ENCODE peak calls at places on chromosome 13, in six cellular contexts. Y, O, T, B, Z and J are unnamed samples.

GRCh38 chr13:110536006-110536693 is 25.4 kb downstream of the RAB20 start:
- DNase-seq in O (no peak), Z (no peak), T (peak), Y (no peak), B (no peak), J (no peak)

GRCh38 chr13:50801087-50801931 is 42.2 kb downstream of the DLEU7 start:
- DNase-seq in B (peak), T (peak), O (peak), Y (no peak), Z (peak), J (no peak)

GRCh38 chr13:102847272-102848234 is 1.7 kb downstream of the ERCC5 start:
- DNase-seq in Y (no peak), T (no peak), Z (no peak), B (no peak), O (peak), J (no peak)

GRCh38 chr13:20475927-20476691 is 49.5 kb downstream of the CRYL1 start:
- DNase-seq in B (no peak), Y (no peak), Z (peak), T (no peak), O (peak), J (no peak)

GRCh38 chr13:24943136-24943535 is 152.8 kb upstream of the PABPC3 start:
- DNase-seq in Y (no peak), O (no peak), T (no peak), B (no peak), Z (no peak), J (no peak)

GRCh38 chr13:35260316-35260715 is 216.2 kb downstream of the MAB21L1 start:
- DNase-seq in B (no peak), T (no peak), O (no peak), Z (no peak), Y (no peak), J (no peak)

GRCh38 chr13:111043575-111043982 is 71.5 kb upstream of the ARHGEF7 start:
- DNase-seq in Z (no peak), O (no peak), B (no peak), Y (no peak), T (peak), J (peak)

GRCh38 chr13:97403893-97404683 is 29.9 kb upstream of the RAP2A start:
- DNase-seq in B (no peak), Y (no peak), O (no peak), Z (no peak), T (no peak), J (no peak)

GRCh38 chr13:39531646-39532045 is 71.3 kb downstream of the LHFPL6 start:
- DNase-seq in O (no peak), Y (no peak), Z (no peak), B (no peak), T (no peak), J (no peak)

GRCh38 chr13:94558721-94559120 is 37.2 kb downstream of the TGDS start:
- DNase-seq in B (no peak), O (peak), Z (no peak), Y (no peak), T (no peak), J (no peak)

GRCh38 chr13:29855784-29856183 is 5.4 kb upstream of the UBL3 start:
- DNase-seq in O (no peak), Z (no peak), T (no peak), B (no peak), Y (no peak), J (no peak)

GRCh38 chr13:107864543-107865460 is 350.5 kb downstream of the LIG4 start:
- DNase-seq in B (peak), Z (peak), Y (no peak), T (no peak), O (no peak), J (no peak)

GRCh38 chr13:22980936-22981335 is 199.8 kb upstream of the SGCG start:
- DNase-seq in T (no peak), Y (no peak), O (no peak), Z (no peak), B (no peak), J (no peak)

GRCh38 chr13:70723732-70724131 is 615.5 kb upstream of the KLHL1 start:
- DNase-seq in T (no peak), O (no peak), B (peak), Z (no peak), Y (no peak), J (no peak)

GRCh38 chr13:38255600-38255999 is 94.1 kb upstream of the UFM1 start:
- DNase-seq in Y (no peak), T (no peak), Z (no peak), B (no peak), O (no peak), J (no peak)

GRCh38 chr13:91236182-91236581 is 111.3 kb upstream of the MIR17HG start:
- DNase-seq in Z (no peak), Y (no peak), B (no peak), O (no peak), T (no peak), J (no peak)

GRCh38 chr13:51590966-51591627 is 6.8 kb downstream of the WDFY2 start:
- DNase-seq in Y (no peak), T (peak), Z (no peak), B (no peak), O (no peak), J (no peak)

GRCh38 chr13:23644527-23644926 is 74.3 kb downstream of the TNFRSF19 start:
- DNase-seq in Z (no peak), O (no peak), T (no peak), B (no peak), Y (no peak), J (no peak)

GRCh38 chr13:25175431-25175830 is 3.3 kb upstream of the AMER2 start:
- DNase-seq in T (no peak), Y (no peak), B (no peak), Z (no peak), O (no peak), J (no peak)

GRCh38 chr13:33633701-33634525 is 184.0 kb upstream of the RFC3 start:
- DNase-seq in O (no peak), Y (no peak), B (no peak), Z (no peak), T (no peak), J (no peak)

GRCh38 chr13:113349491-113349890 is 14.4 kb downstream of the GRTP1 start:
- DNase-seq in B (no peak), O (no peak), Z (no peak), T (no peak), Y (no peak), J (no peak)

GRCh38 chr13:112343591-112343990 is 32.6 kb upstream of the SPACA7 start:
- DNase-seq in B (no peak), Z (no peak), Y (no peak), T (no peak), O (no peak), J (no peak)

GRCh38 chr13:93621051-93621450 is 394.4 kb downstream of the GPC6 start:
- DNase-seq in B (no peak), Z (no peak), T (no peak), O (no peak), Y (no peak), J (no peak)